ENCODE peak calls at places on chromosomes 2 and 18, in five cellular contexts. One of them, this sample, is unnamed.

GRCh38 chr2:196586511-196586991 is 53.0 kb upstream of the CCDC150 start:
- DNase-seq in H1: no peak
- DNase-seq in GM12878: no peak
- DNase-seq in K562: peak
- DNase-seq in HepG2: no peak
- DNase-seq in this sample: peak

GRCh38 chr2:229370484-229370883 is 99.4 kb upstream of the PID1 start:
- DNase-seq in H1: no peak
- DNase-seq in GM12878: no peak
- DNase-seq in K562: no peak
- DNase-seq in HepG2: no peak
- DNase-seq in this sample: no peak

GRCh38 chr2:181458881-181459280 is 1.7 kb downstream of the ITGA4 start:
- DNase-seq in H1: no peak
- DNase-seq in GM12878: no peak
- DNase-seq in K562: no peak
- DNase-seq in HepG2: no peak
- DNase-seq in this sample: no peak

GRCh38 chr18:62659698-62660097 is 55.6 kb upstream of the PHLPP1 start:
- DNase-seq in H1: no peak
- DNase-seq in GM12878: no peak
- DNase-seq in K562: no peak
- DNase-seq in HepG2: no peak
- DNase-seq in this sample: no peak

GRCh38 chr2:30231726-30232026 is 342 bp downstream of the LBH start:
- DNase-seq in H1: peak
- DNase-seq in GM12878: no peak
- DNase-seq in K562: no peak
- DNase-seq in HepG2: no peak
- DNase-seq in this sample: no peak

GRCh38 chr2:232632904-232633412 is 446 bp upstream of the EFHD1 start:
- DNase-seq in H1: no peak
- DNase-seq in GM12878: no peak
- DNase-seq in K562: peak
- DNase-seq in HepG2: no peak
- DNase-seq in this sample: peak

GRCh38 chr2:222193328-222194008 is 105.3 kb downstream of the PAX3 start:
- DNase-seq in H1: no peak
- DNase-seq in GM12878: no peak
- DNase-seq in K562: no peak
- DNase-seq in HepG2: no peak
- DNase-seq in this sample: no peak

GRCh38 chr18:58268849-58269248 is 224.8 kb downstream of the NEDD4L start:
- DNase-seq in H1: no peak
- DNase-seq in GM12878: no peak
- DNase-seq in K562: peak
- DNase-seq in HepG2: no peak
- DNase-seq in this sample: peak

GRCh38 chr2:187547353-187547979 is 6.8 kb downstream of the TFPI start:
- DNase-seq in H1: no peak
- DNase-seq in GM12878: no peak
- DNase-seq in K562: peak
- DNase-seq in HepG2: no peak
- DNase-seq in this sample: peak

GRCh38 chr2:216925632-216926366 is 65.9 kb upstream of the TNP1 start:
- DNase-seq in H1: no peak
- DNase-seq in GM12878: no peak
- DNase-seq in K562: no peak
- DNase-seq in HepG2: no peak
- DNase-seq in this sample: no peak

GRCh38 chr18:9469700-9470099 is 5.6 kb upstream of the RALBP1 start:
- DNase-seq in H1: no peak
- DNase-seq in GM12878: no peak
- DNase-seq in K562: no peak
- DNase-seq in HepG2: no peak
- DNase-seq in this sample: no peak

GRCh38 chr18:55266981-55267380 is 307.7 kb upstream of the CCDC68 start:
- DNase-seq in H1: no peak
- DNase-seq in GM12878: no peak
- DNase-seq in K562: no peak
- DNase-seq in HepG2: no peak
- DNase-seq in this sample: no peak

GRCh38 chr2:241945311-241945710 is 75.8 kb downstream of the RTP5 start:
- DNase-seq in H1: no peak
- DNase-seq in GM12878: no peak
- DNase-seq in K562: no peak
- DNase-seq in HepG2: no peak
- DNase-seq in this sample: no peak

GRCh38 chr2:241050624-241051577 is 51.2 kb downstream of the MTERF4 start:
- DNase-seq in H1: no peak
- DNase-seq in GM12878: no peak
- DNase-seq in K562: no peak
- DNase-seq in HepG2: no peak
- DNase-seq in this sample: no peak

GRCh38 chr2:236538242-236538641 is 31.4 kb upstream of the ACKR3 start:
- DNase-seq in H1: no peak
- DNase-seq in GM12878: no peak
- DNase-seq in K562: no peak
- DNase-seq in HepG2: no peak
- DNase-seq in this sample: no peak

GRCh38 chr2:179483131-179483530 is 218.5 kb upstream of the SESTD1 start:
- DNase-seq in H1: no peak
- DNase-seq in GM12878: no peak
- DNase-seq in K562: no peak
- DNase-seq in HepG2: no peak
- DNase-seq in this sample: no peak

GRCh38 chr2:238820909-238821308 is 27.0 kb upstream of the TWIST2 start:
- DNase-seq in H1: no peak
- DNase-seq in GM12878: no peak
- DNase-seq in K562: no peak
- DNase-seq in HepG2: no peak
- DNase-seq in this sample: no peak

GRCh38 chr2:133418021-133418420 is 150.2 kb downstream of the NCKAP5 start:
- DNase-seq in H1: no peak
- DNase-seq in GM12878: peak
- DNase-seq in K562: no peak
- DNase-seq in HepG2: no peak
- DNase-seq in this sample: no peak

GRCh38 chr2:5758346-5758745 is 66.2 kb downstream of the SOX11 start:
- DNase-seq in H1: no peak
- DNase-seq in GM12878: no peak
- DNase-seq in K562: no peak
- DNase-seq in HepG2: no peak
- DNase-seq in this sample: no peak

GRCh38 chr18:53191634-53192033 is 851.6 kb downstream of the DCC start:
- DNase-seq in H1: no peak
- DNase-seq in GM12878: no peak
- DNase-seq in K562: no peak
- DNase-seq in HepG2: no peak
- DNase-seq in this sample: no peak

GRCh38 chr18:77897606-77898005 is 648.0 kb downstream of the GALR1 start:
- DNase-seq in H1: no peak
- DNase-seq in GM12878: no peak
- DNase-seq in K562: no peak
- DNase-seq in HepG2: no peak
- DNase-seq in this sample: no peak

GRCh38 chr18:3148930-3149535 is 70.7 kb downstream of the MYOM1 start:
- DNase-seq in H1: no peak
- DNase-seq in GM12878: no peak
- DNase-seq in K562: peak
- DNase-seq in HepG2: no peak
- DNase-seq in this sample: no peak

GRCh38 chr2:196702641-196703040 is 63.1 kb downstream of the CCDC150 start:
- DNase-seq in H1: no peak
- DNase-seq in GM12878: no peak
- DNase-seq in K562: no peak
- DNase-seq in HepG2: no peak
- DNase-seq in this sample: no peak

GRCh38 chr2:149446735-149447134 is 116.3 kb downstream of the LYPD6 start:
- DNase-seq in H1: no peak
- DNase-seq in GM12878: no peak
- DNase-seq in K562: no peak
- DNase-seq in HepG2: no peak
- DNase-seq in this sample: no peak

GRCh38 chr18:48486762-48487161 is 52.1 kb upstream of the CTIF start:
- DNase-seq in H1: no peak
- DNase-seq in GM12878: no peak
- DNase-seq in K562: no peak
- DNase-seq in HepG2: no peak
- DNase-seq in this sample: peak

GRCh38 chr18:21391074-21391673 is 149.1 kb downstream of the GREB1L start:
- DNase-seq in H1: no peak
- DNase-seq in GM12878: peak
- DNase-seq in K562: no peak
- DNase-seq in HepG2: no peak
- DNase-seq in this sample: peak

GRCh38 chr2:117056376-117056748 is 758.1 kb upstream of the DDX18 start:
- DNase-seq in H1: no peak
- DNase-seq in GM12878: no peak
- DNase-seq in K562: no peak
- DNase-seq in HepG2: no peak
- DNase-seq in this sample: no peak

GRCh38 chr2:33890686-33891085 is 291.6 kb upstream of the FAM98A start:
- DNase-seq in H1: no peak
- DNase-seq in GM12878: no peak
- DNase-seq in K562: no peak
- DNase-seq in HepG2: no peak
- DNase-seq in this sample: no peak

GRCh38 chr2:104704846-104705245 is 149.1 kb upstream of the POU3F3 start:
- DNase-seq in H1: no peak
- DNase-seq in GM12878: no peak
- DNase-seq in K562: no peak
- DNase-seq in HepG2: no peak
- DNase-seq in this sample: no peak

GRCh38 chr2:41878726-41879366 is 169.0 kb upstream of the PKDCC start:
- DNase-seq in H1: no peak
- DNase-seq in GM12878: no peak
- DNase-seq in K562: no peak
- DNase-seq in HepG2: no peak
- DNase-seq in this sample: no peak

GRCh38 chr2:41879367-41879871 is 168.4 kb upstream of the PKDCC start:
- DNase-seq in H1: no peak
- DNase-seq in GM12878: no peak
- DNase-seq in K562: no peak
- DNase-seq in HepG2: peak
- DNase-seq in this sample: no peak

GRCh38 chr2:41878056-41878455 is 169.8 kb upstream of the PKDCC start:
- DNase-seq in H1: no peak
- DNase-seq in GM12878: no peak
- DNase-seq in K562: no peak
- DNase-seq in HepG2: no peak
- DNase-seq in this sample: no peak

GRCh38 chr2:41880561-41881243 is 167.1 kb upstream of the PKDCC start:
- DNase-seq in H1: no peak
- DNase-seq in GM12878: no peak
- DNase-seq in K562: no peak
- DNase-seq in HepG2: no peak
- DNase-seq in this sample: no peak

DNA sequence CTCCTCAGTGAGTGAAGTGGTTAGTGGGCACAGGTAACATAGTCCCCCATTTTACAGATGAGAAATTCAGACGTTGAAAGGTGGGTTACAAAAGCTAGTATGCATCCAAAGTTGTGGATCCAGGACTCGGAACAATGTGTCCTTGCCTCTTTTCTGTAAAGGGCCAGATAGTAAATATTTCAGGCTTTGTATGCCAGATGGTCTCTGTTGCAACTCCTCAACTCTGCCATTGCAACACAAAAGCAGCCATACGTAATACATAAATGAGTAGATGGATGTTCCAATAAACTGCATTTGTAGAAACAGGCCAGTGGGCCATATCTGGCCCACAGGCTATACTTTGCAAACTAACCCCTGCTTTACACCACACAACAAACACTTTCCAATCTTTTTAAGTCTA is 166.6 kb upstream of the PKDCC start:
- DNase-seq in H1: no peak
- DNase-seq in GM12878: no peak
- DNase-seq in K562: no peak
- DNase-seq in HepG2: no peak
- DNase-seq in this sample: no peak
- TF ChIP-seq HDAC2 in H1: no peak
- TF ChIP-seq HDAC2 in GM12878: no peak
- TF ChIP-seq HDAC2 in K562: no peak
- TF ChIP-seq HDAC2 in HepG2: no peak
- TF ChIP-seq HDAC2 in this sample: no peak

DNA sequence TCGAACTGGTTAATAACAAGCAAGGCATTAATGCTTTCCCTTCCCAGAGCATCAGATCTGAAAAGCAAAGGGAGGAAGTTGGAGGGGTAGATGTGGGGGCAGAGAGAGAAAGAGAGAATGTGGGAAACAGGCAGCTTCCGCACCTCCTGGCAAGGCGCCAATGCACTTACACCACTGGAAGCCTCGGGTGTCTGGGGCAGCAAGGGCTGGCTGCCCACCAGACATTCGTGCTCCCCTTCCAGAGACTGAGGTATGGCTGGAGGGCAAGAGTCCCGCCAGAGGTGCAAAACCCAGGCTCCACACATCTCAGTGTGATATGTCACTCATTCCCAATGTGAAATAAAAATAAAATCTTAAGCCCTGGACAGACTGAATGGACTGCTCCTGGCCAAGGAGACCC is 46.4 kb downstream of the TEX51 start:
- DNase-seq in H1: no peak
- DNase-seq in GM12878: no peak
- DNase-seq in K562: no peak
- DNase-seq in HepG2: no peak
- DNase-seq in this sample: no peak
- TF ChIP-seq HDAC2 in H1: no peak
- TF ChIP-seq HDAC2 in GM12878: no peak
- TF ChIP-seq HDAC2 in K562: no peak
- TF ChIP-seq HDAC2 in HepG2: no peak
- TF ChIP-seq HDAC2 in this sample: no peak

GRCh38 chr2:119025762-119026351 is 83.9 kb downstream of the MARCO start:
- DNase-seq in H1: no peak
- DNase-seq in GM12878: no peak
- DNase-seq in K562: no peak
- DNase-seq in HepG2: no peak
- DNase-seq in this sample: no peak

GRCh38 chr2:119024568-119024967 is 82.6 kb downstream of the MARCO start:
- DNase-seq in H1: no peak
- DNase-seq in GM12878: no peak
- DNase-seq in K562: no peak
- DNase-seq in HepG2: no peak
- DNase-seq in this sample: no peak

GRCh38 chr2:119025013-119025412 is 83.0 kb downstream of the MARCO start:
- DNase-seq in H1: no peak
- DNase-seq in GM12878: no peak
- DNase-seq in K562: no peak
- DNase-seq in HepG2: no peak
- DNase-seq in this sample: no peak

GRCh38 chr2:119029297-119029696 is 87.3 kb downstream of the MARCO start:
- DNase-seq in H1: no peak
- DNase-seq in GM12878: no peak
- DNase-seq in K562: no peak
- DNase-seq in HepG2: no peak
- DNase-seq in this sample: no peak

GRCh38 chr2:119028327-119029174 is 86.6 kb downstream of the MARCO start:
- DNase-seq in H1: no peak
- DNase-seq in GM12878: no peak
- DNase-seq in K562: peak
- DNase-seq in HepG2: peak
- DNase-seq in this sample: peak
- TF ChIP-seq HDAC2 in H1: peak
- TF ChIP-seq HDAC2 in GM12878: no peak
- TF ChIP-seq HDAC2 in K562: no peak
- TF ChIP-seq HDAC2 in HepG2: no peak
- TF ChIP-seq HDAC2 in this sample: no peak

GRCh38 chr2:160305081-160305750 is 105.1 kb upstream of the ITGB6 start:
- DNase-seq in H1: no peak
- DNase-seq in GM12878: no peak
- DNase-seq in K562: no peak
- DNase-seq in HepG2: no peak
- DNase-seq in this sample: no peak
- TF ChIP-seq HDAC2 in H1: no peak
- TF ChIP-seq HDAC2 in GM12878: no peak
- TF ChIP-seq HDAC2 in K562: no peak
- TF ChIP-seq HDAC2 in HepG2: no peak
- TF ChIP-seq HDAC2 in this sample: no peak

This sample was measured in A549.